ENCODE peak calls at places on chromosomes 4 and X, in seven cellular contexts. J is bronchial epithelial cell, Z is transverse colon, E is A549, X is astrocyte of the cerebellum, I is epithelial cell of esophagus, K is psoas muscle. W is an unnamed sample.

GRCh38 chr4:79042079-79042674 is 102.9 kb upstream of the PAQR3 start:
- DNase-seq in J (peak), X (peak), Z (no peak), K (no peak), E (no peak), I (peak), W (peak)

GRCh38 chr4:10063544-10064300 is 42.4 kb upstream of the SLC2A9 start:
- DNase-seq in J (peak), I (peak), K (peak), X (peak), Z (peak), E (no peak), W (peak)

GRCh38 chrX:9635368-9635767 is 130.3 kb downstream of the GPR143 start:
- DNase-seq in Z (no peak), K (no peak), X (no peak), E (no peak), I (peak), J (no peak), W (no peak)

GRCh38 chrX:130106071-130106470 is 4.2 kb downstream of the ELF4 start:
- DNase-seq in E (no peak), I (no peak), J (no peak), Z (no peak), K (no peak), X (no peak), W (no peak)

GRCh38 chr4:74096265-74096980 is 2.6 kb downstream of the CXCL2 start:
- DNase-seq in X (no peak), K (no peak), I (no peak), Z (no peak), E (no peak), J (peak), W (no peak)

GRCh38 chr4:137510866-137511265 is 21.4 kb downstream of the PCDH18 start:
- DNase-seq in X (peak), I (peak), J (peak), K (no peak), E (no peak), Z (no peak), W (peak)

GRCh38 chr4:187084696-187085095 is 361.0 kb upstream of the FAT1 start:
- DNase-seq in Z (no peak), I (no peak), X (peak), E (no peak), J (no peak), K (no peak), W (no peak)

GRCh38 chr4:142396279-142396678 is 449.8 kb downstream of the INPP4B start:
- DNase-seq in E (no peak), K (no peak), Z (no peak), I (peak), J (peak), X (no peak), W (no peak)

GRCh38 chrX:134813697-134814096 is 155.4 kb upstream of the PLAC1 start:
- DNase-seq in I (no peak), X (no peak), J (no peak), Z (no peak), K (no peak), E (no peak), W (no peak)

GRCh38 chrX:1582686-1583437 is 8.5 kb upstream of the AKAP17A start:
- DNase-seq in Z (no peak), X (no peak), E (peak), J (peak), K (no peak), I (peak), W (no peak)

GRCh38 chr4:168531305-168531704 is 34.5 kb downstream of the PALLD start:
- DNase-seq in X (no peak), E (no peak), I (no peak), K (no peak), J (no peak), Z (no peak), W (no peak)

GRCh38 chr4:57270350-57270749 is 160.2 kb upstream of the IGFBP7 start:
- DNase-seq in Z (no peak), X (no peak), K (peak), J (no peak), E (no peak), I (no peak), W (no peak)

GRCh38 chr4:1726146-1726934 is 5.0 kb downstream of the TACC3 start:
- DNase-seq in Z (peak), E (peak), K (peak), X (peak), J (peak), I (peak), W (peak)

GRCh38 chr4:80806472-80806871 is 224.0 kb upstream of the BMP3 start:
- DNase-seq in J (peak), I (peak), X (no peak), K (no peak), Z (no peak), E (no peak), W (no peak)

GRCh38 chr4:79141530-79141929 is 184.3 kb downstream of the NAA11 start:
- DNase-seq in I (peak), J (peak), X (peak), K (no peak), Z (no peak), E (no peak), W (no peak)

GRCh38 chr4:174404677-174405076 is 117.6 kb downstream of the HPGD start:
- DNase-seq in K (no peak), J (no peak), X (no peak), I (no peak), E (no peak), Z (no peak), W (no peak)

GRCh38 chrX:47097018-47097417 is 18.8 kb downstream of the RGN start:
- DNase-seq in Z (no peak), J (no peak), I (no peak), X (no peak), K (no peak), E (no peak), W (no peak)

GRCh38 chrX:47098746-47099145 is 20.5 kb downstream of the RGN start:
- DNase-seq in J (no peak), Z (no peak), X (no peak), K (no peak), E (no peak), I (no peak), W (no peak)

GRCh38 chrX:47091149-47091775 is 13.0 kb downstream of the RGN start:
- DNase-seq in J (no peak), E (no peak), X (peak), I (no peak), K (no peak), Z (no peak), W (no peak)

GRCh38 chrX:47093860-47094259 is 15.6 kb downstream of the RGN start:
- DNase-seq in I (no peak), J (no peak), Z (no peak), K (no peak), X (no peak), E (no peak), W (no peak)

GRCh38 chrX:47093248-47093647 is 15.0 kb downstream of the RGN start:
- DNase-seq in K (no peak), J (peak), E (peak), I (peak), X (peak), Z (no peak), W (peak)
- TF ChIP-seq CTCF in K (peak), J (no peak), E (peak), I (peak), X (peak), Z (peak), W (no peak)

GRCh38 chrX:47817421-47817820 is 19.3 kb upstream of the ZNF81 start:
- DNase-seq in J (no peak), Z (no peak), X (no peak), K (no peak), I (no peak), E (no peak), W (no peak)
- H3K4me3 ChIP-seq in J (no peak), Z (no peak), X (no peak), K (no peak), I (no peak), E (no peak), W (no peak)

DNA sequence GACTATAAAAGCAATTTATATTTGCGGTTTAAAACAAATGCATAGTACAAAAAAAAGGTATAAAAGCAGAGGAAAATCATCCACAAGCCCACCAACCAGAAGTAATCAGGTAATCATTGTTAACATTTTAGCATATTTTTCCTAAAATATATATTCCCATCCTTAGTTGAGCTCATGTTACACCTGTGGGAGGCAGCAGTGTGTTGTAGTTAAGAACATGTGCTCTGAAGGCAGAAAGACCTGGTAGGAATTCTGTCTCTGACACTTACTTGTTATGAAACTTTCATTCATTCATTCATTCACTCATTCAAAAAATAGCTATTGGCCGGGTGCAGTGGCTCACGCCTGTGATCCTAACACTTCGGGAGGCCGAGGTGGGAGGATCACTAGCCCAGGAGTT is 15.4 kb upstream of the CDKL5 start:
- DNase-seq in E (peak), X (peak), J (peak), Z (no peak), K (no peak), I (peak), W (no peak)
- TF ChIP-seq CTCF in E (peak), X (peak), J (peak), Z (no peak), K (no peak), I (peak), W (no peak)

GRCh38 chrX:17591741-17592110 is 145.6 kb upstream of the SCML1 start:
- DNase-seq in J (peak), Z (no peak), K (no peak), I (peak), X (peak), E (no peak), W (no peak)
- H3K4me3 ChIP-seq in J (no peak), Z (no peak), K (peak), I (no peak), X (no peak), E (no peak), W (no peak)

W was measured in HFF-Myc.